ENCODE peak calls at places on chromosomes 16 and 17, in nine cellular contexts. One of them, this sample, is unnamed.

GRCh38 chr17:152860-153420 is 15.6 kb downstream of the SCGB1C2 start:
- DNase-seq in Peyer's patch: no peak
- DNase-seq in effector memory CD4-positive, alpha-beta T cell: no peak
- DNase-seq in stomach: no peak
- DNase-seq in small intestine: no peak
- DNase-seq in mesendoderm: no peak
- DNase-seq in left ventricle myocardium inferior: peak; percentile 7
- DNase-seq in heart left ventricle: no peak
- DNase-seq in adipocyte: no peak
- DNase-seq in this sample: no peak

GRCh38 chr17:37608369-37609169 is 649 bp downstream of the SYNRG start:
- DNase-seq in Peyer's patch: no peak
- DNase-seq in effector memory CD4-positive, alpha-beta T cell: no peak
- DNase-seq in stomach: peak; percentile 26
- DNase-seq in small intestine: peak; percentile 35
- DNase-seq in mesendoderm: peak; percentile 70
- DNase-seq in left ventricle myocardium inferior: no peak
- DNase-seq in heart left ventricle: no peak
- DNase-seq in adipocyte: peak; percentile 66
- DNase-seq in this sample: no peak

GRCh38 chr17:15885770-15886169 is 59.2 kb upstream of the ADORA2B start:
- DNase-seq in Peyer's patch: no peak
- DNase-seq in effector memory CD4-positive, alpha-beta T cell: no peak
- DNase-seq in stomach: no peak
- DNase-seq in small intestine: no peak
- DNase-seq in mesendoderm: no peak
- DNase-seq in left ventricle myocardium inferior: no peak
- DNase-seq in heart left ventricle: no peak
- DNase-seq in adipocyte: no peak
- DNase-seq in this sample: no peak

GRCh38 chr17:1229354-1229890 is 40.8 kb upstream of the BHLHA9 start:
- DNase-seq in Peyer's patch: peak; percentile 93
- DNase-seq in effector memory CD4-positive, alpha-beta T cell: peak; percentile 14
- DNase-seq in stomach: peak; percentile 71
- DNase-seq in small intestine: peak; percentile 61
- DNase-seq in mesendoderm: no peak
- DNase-seq in left ventricle myocardium inferior: peak; percentile 73
- DNase-seq in heart left ventricle: peak; percentile 76
- DNase-seq in adipocyte: peak; percentile 46
- DNase-seq in this sample: no peak

GRCh38 chr16:73176577-73177013 is 128.7 kb upstream of the ZFHX3 start:
- DNase-seq in Peyer's patch: no peak
- DNase-seq in effector memory CD4-positive, alpha-beta T cell: no peak
- DNase-seq in stomach: no peak
- DNase-seq in small intestine: peak; percentile 42
- DNase-seq in mesendoderm: peak; percentile 62
- DNase-seq in left ventricle myocardium inferior: no peak
- DNase-seq in heart left ventricle: no peak
- DNase-seq in adipocyte: peak; percentile 89
- DNase-seq in this sample: no peak

GRCh38 chr16:31063843-31064611 is 10.0 kb downstream of the ZNF668 start:
- DNase-seq in Peyer's patch: no peak
- DNase-seq in effector memory CD4-positive, alpha-beta T cell: no peak
- DNase-seq in stomach: no peak
- DNase-seq in small intestine: no peak
- DNase-seq in mesendoderm: no peak
- DNase-seq in left ventricle myocardium inferior: no peak
- DNase-seq in heart left ventricle: no peak
- DNase-seq in adipocyte: no peak
- DNase-seq in this sample: no peak

GRCh38 chr16:54318941-54319340 is 32.4 kb upstream of the IRX3 start:
- DNase-seq in Peyer's patch: no peak
- DNase-seq in effector memory CD4-positive, alpha-beta T cell: no peak
- DNase-seq in stomach: no peak
- DNase-seq in small intestine: no peak
- DNase-seq in mesendoderm: no peak
- DNase-seq in left ventricle myocardium inferior: no peak
- DNase-seq in heart left ventricle: no peak
- DNase-seq in adipocyte: peak; percentile 1
- DNase-seq in this sample: no peak

GRCh38 chr17:40095944-40096791 is 4.2 kb downstream of the NR1D1 start:
- DNase-seq in Peyer's patch: peak; percentile 93
- DNase-seq in effector memory CD4-positive, alpha-beta T cell: peak; percentile 87
- DNase-seq in stomach: peak; percentile 57
- DNase-seq in small intestine: peak; percentile 65
- DNase-seq in mesendoderm: no peak
- DNase-seq in left ventricle myocardium inferior: no peak
- DNase-seq in heart left ventricle: peak; percentile 67
- DNase-seq in adipocyte: no peak
- DNase-seq in this sample: no peak

GRCh38 chr17:64005734-64006167 is 7.6 kb downstream of the PRR29 start:
- DNase-seq in Peyer's patch: peak; percentile 50
- DNase-seq in effector memory CD4-positive, alpha-beta T cell: no peak
- DNase-seq in stomach: peak; percentile 64
- DNase-seq in small intestine: peak; percentile 47
- DNase-seq in mesendoderm: no peak
- DNase-seq in left ventricle myocardium inferior: no peak
- DNase-seq in heart left ventricle: peak; percentile 31
- DNase-seq in adipocyte: no peak
- DNase-seq in this sample: no peak

DNA sequence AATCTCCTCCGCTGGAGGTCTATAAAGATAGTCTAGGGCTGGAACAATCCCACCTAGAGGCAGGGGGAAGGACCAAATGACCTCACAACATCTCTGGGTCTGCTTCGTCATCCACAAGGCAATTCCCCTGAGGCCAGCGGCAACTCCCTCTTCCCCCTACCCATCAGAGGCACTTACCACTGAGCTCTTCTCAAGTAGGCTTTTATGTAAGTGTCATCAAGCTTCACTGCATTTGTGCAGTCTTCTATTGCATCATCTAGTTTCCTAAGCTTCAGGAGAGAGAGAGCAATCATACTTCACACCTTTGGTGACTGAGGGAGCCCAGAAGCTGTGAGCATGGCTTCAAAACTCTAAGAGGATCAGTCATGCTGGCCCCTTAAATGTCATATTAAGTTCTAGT is 21.0 kb downstream of the CNP start:
- DNase-seq in Peyer's patch: no peak
- DNase-seq in effector memory CD4-positive, alpha-beta T cell: no peak
- DNase-seq in stomach: no peak
- DNase-seq in small intestine: no peak
- DNase-seq in mesendoderm: peak; percentile 36
- DNase-seq in left ventricle myocardium inferior: no peak
- DNase-seq in heart left ventricle: no peak
- DNase-seq in adipocyte: no peak
- DNase-seq in this sample: no peak
- H3K36me3 ChIP-seq in Peyer's patch: peaks cover 93% of the 10 kb centered on the region
- H3K36me3 ChIP-seq in effector memory CD4-positive, alpha-beta T cell: peaks cover 81% of the 10 kb centered on the region
- H3K36me3 ChIP-seq in stomach: peaks cover 99% of the 10 kb centered on the region
- H3K36me3 ChIP-seq in small intestine: peaks cover 22% of the 10 kb centered on the region
- H3K36me3 ChIP-seq in mesendoderm: peaks cover 24% of the 10 kb centered on the region
- H3K36me3 ChIP-seq in left ventricle myocardium inferior: peaks cover 97% of the 10 kb centered on the region
- H3K36me3 ChIP-seq in heart left ventricle: peaks cover 38% of the 10 kb centered on the region
- H3K36me3 ChIP-seq in adipocyte: peaks cover 93% of the 10 kb centered on the region
- H3K36me3 ChIP-seq in this sample: peaks cover 32% of the 10 kb centered on the region

GRCh38 chr17:82242698-82242976 is 13.8 kb downstream of the SLC16A3 start:
- DNase-seq in Peyer's patch: no peak
- DNase-seq in effector memory CD4-positive, alpha-beta T cell: no peak
- DNase-seq in stomach: no peak
- DNase-seq in small intestine: no peak
- DNase-seq in mesendoderm: no peak
- DNase-seq in left ventricle myocardium inferior: no peak
- DNase-seq in heart left ventricle: no peak
- DNase-seq in adipocyte: no peak
- DNase-seq in this sample: no peak
- H3K36me3 ChIP-seq in Peyer's patch: peaks cover 70% of the 10 kb centered on the region
- H3K36me3 ChIP-seq in effector memory CD4-positive, alpha-beta T cell: peaks cover 55% of the 10 kb centered on the region
- H3K36me3 ChIP-seq in stomach: peaks cover 69% of the 10 kb centered on the region
- H3K36me3 ChIP-seq in small intestine: peaks cover 31% of the 10 kb centered on the region
- H3K36me3 ChIP-seq in mesendoderm: peaks cover 21% of the 10 kb centered on the region
- H3K36me3 ChIP-seq in left ventricle myocardium inferior: peaks cover 56% of the 10 kb centered on the region
- H3K36me3 ChIP-seq in heart left ventricle: peaks cover 35% of the 10 kb centered on the region
- H3K36me3 ChIP-seq in adipocyte: peaks cover 55% of the 10 kb centered on the region
- H3K36me3 ChIP-seq in this sample: peaks cover 52% of the 10 kb centered on the region

GRCh38 chr17:29559640-29560039 is 7.2 kb downstream of the ABHD15 start:
- DNase-seq in Peyer's patch: peak; percentile 43
- DNase-seq in effector memory CD4-positive, alpha-beta T cell: no peak
- DNase-seq in stomach: no peak
- DNase-seq in small intestine: no peak
- DNase-seq in mesendoderm: no peak
- DNase-seq in left ventricle myocardium inferior: no peak
- DNase-seq in heart left ventricle: no peak
- DNase-seq in adipocyte: no peak
- DNase-seq in this sample: no peak

GRCh38 chr17:29563816-29564215 is 3.0 kb downstream of the ABHD15 start:
- DNase-seq in Peyer's patch: peak; percentile 80
- DNase-seq in effector memory CD4-positive, alpha-beta T cell: no peak
- DNase-seq in stomach: peak; percentile 20
- DNase-seq in small intestine: no peak
- DNase-seq in mesendoderm: no peak
- DNase-seq in left ventricle myocardium inferior: no peak
- DNase-seq in heart left ventricle: no peak
- DNase-seq in adipocyte: no peak
- DNase-seq in this sample: no peak

GRCh38 chr17:29561541-29562517 is 5.0 kb downstream of the ABHD15 start:
- DNase-seq in Peyer's patch: peak; percentile 90
- DNase-seq in effector memory CD4-positive, alpha-beta T cell: no peak
- DNase-seq in stomach: no peak
- DNase-seq in small intestine: peak; percentile 15
- DNase-seq in mesendoderm: no peak
- DNase-seq in left ventricle myocardium inferior: no peak
- DNase-seq in heart left ventricle: peak; percentile 27
- DNase-seq in adipocyte: no peak
- DNase-seq in this sample: no peak

GRCh38 chr17:29560306-29560705 is 6.5 kb downstream of the ABHD15 start:
- DNase-seq in Peyer's patch: peak; percentile 50
- DNase-seq in effector memory CD4-positive, alpha-beta T cell: no peak
- DNase-seq in stomach: no peak
- DNase-seq in small intestine: no peak
- DNase-seq in mesendoderm: no peak
- DNase-seq in left ventricle myocardium inferior: no peak
- DNase-seq in heart left ventricle: no peak
- DNase-seq in adipocyte: no peak
- DNase-seq in this sample: no peak

DNA sequence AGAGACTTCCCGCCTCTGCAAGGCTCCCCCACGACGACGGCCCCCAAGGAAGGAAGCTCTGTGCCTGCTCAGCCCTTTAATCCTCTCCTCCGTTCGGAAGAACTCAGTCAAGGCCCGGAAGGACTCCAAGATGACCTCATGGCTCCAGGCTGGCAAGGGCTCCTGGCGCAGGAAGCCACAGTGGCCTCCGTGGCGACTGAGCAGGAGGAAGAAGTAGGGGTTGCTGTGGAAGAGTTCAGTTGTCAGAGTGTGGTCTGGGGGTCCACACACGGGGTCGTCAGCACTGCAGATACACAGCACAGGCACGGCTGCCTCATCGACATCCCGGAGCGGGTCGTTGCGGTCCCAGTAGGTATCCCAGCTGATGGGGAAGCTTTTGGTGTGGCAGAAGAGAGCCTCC is 4.2 kb downstream of the ABHD15 start:
- DNase-seq in Peyer's patch: peak; percentile 45
- DNase-seq in effector memory CD4-positive, alpha-beta T cell: no peak
- DNase-seq in stomach: no peak
- DNase-seq in small intestine: no peak
- DNase-seq in mesendoderm: no peak
- DNase-seq in left ventricle myocardium inferior: no peak
- DNase-seq in heart left ventricle: no peak
- DNase-seq in adipocyte: no peak
- DNase-seq in this sample: no peak
- H3K36me3 ChIP-seq in Peyer's patch: peaks cover 9% of the 10 kb centered on the region
- H3K36me3 ChIP-seq in effector memory CD4-positive, alpha-beta T cell: no peaks in the 10 kb centered on the region
- H3K36me3 ChIP-seq in stomach: peaks cover 15% of the 10 kb centered on the region
- H3K36me3 ChIP-seq in small intestine: peaks cover 9% of the 10 kb centered on the region
- H3K36me3 ChIP-seq in mesendoderm: no peaks in the 10 kb centered on the region
- H3K36me3 ChIP-seq in left ventricle myocardium inferior: peaks cover 12% of the 10 kb centered on the region
- H3K36me3 ChIP-seq in heart left ventricle: no peaks in the 10 kb centered on the region
- H3K36me3 ChIP-seq in adipocyte: peaks cover 27% of the 10 kb centered on the region
- H3K36me3 ChIP-seq in this sample: no peaks in the 10 kb centered on the region

GRCh38 chr16:8854298-8854948 is 14.4 kb downstream of the CARHSP1 start:
- DNase-seq in Peyer's patch: no peak
- DNase-seq in effector memory CD4-positive, alpha-beta T cell: no peak
- DNase-seq in stomach: no peak
- DNase-seq in small intestine: no peak
- DNase-seq in mesendoderm: no peak
- DNase-seq in left ventricle myocardium inferior: no peak
- DNase-seq in heart left ventricle: no peak
- DNase-seq in adipocyte: no peak
- DNase-seq in this sample: no peak
- H3K36me3 ChIP-seq in Peyer's patch: peaks cover 65% of the 10 kb centered on the region
- H3K36me3 ChIP-seq in effector memory CD4-positive, alpha-beta T cell: peaks cover 37% of the 10 kb centered on the region
- H3K36me3 ChIP-seq in stomach: peaks cover 92% of the 10 kb centered on the region
- H3K36me3 ChIP-seq in small intestine: peaks cover 14% of the 10 kb centered on the region
- H3K36me3 ChIP-seq in mesendoderm: peaks cover 14% of the 10 kb centered on the region
- H3K36me3 ChIP-seq in left ventricle myocardium inferior: peaks cover 71% of the 10 kb centered on the region
- H3K36me3 ChIP-seq in heart left ventricle: peaks cover 10% of the 10 kb centered on the region
- H3K36me3 ChIP-seq in adipocyte: peaks cover 76% of the 10 kb centered on the region
- H3K36me3 ChIP-seq in this sample: peaks cover 29% of the 10 kb centered on the region

This sample was measured in iPS DF 6.9.